ENCODE peak calls at places on chromosomes 7 and 10, in seven cellular contexts. Q is HFF-Myc, B is PC-9, D is AG08396, F is GM20000, Z is cerebellar nuclear complex, T is left colon. I is an unnamed sample.

GRCh38 chr10:121597504-121598241 is 571 bp downstream of the FGFR2 start:
- DNase-seq in B (no peak), T (no peak), Z (no peak), D (no peak), Q (no peak), F (peak; percentile 46), I (peak; percentile 28)

GRCh38 chr7:4129481-4130122 is 552.5 kb upstream of the FOXK1 start:
- DNase-seq in Q (no peak), T (no peak), B (no peak), F (no peak), D (no peak), Z (peak; percentile 15), I (no peak)

GRCh38 chr10:84329094-84329611 is 764 bp downstream of the CCSER2 start:
- DNase-seq in F (peak; percentile 56), Q (no peak), B (no peak), T (peak; percentile 42), D (peak; percentile 34), Z (no peak), I (peak; percentile 39)

GRCh38 chr10:6669269-6669859 is 89.3 kb upstream of the PRKCQ start:
- DNase-seq in D (peak; percentile 40), Q (peak; percentile 37), Z (no peak), B (no peak), T (no peak), F (peak; percentile 32), I (no peak)

GRCh38 chr7:151313857-151314256 is 27.8 kb upstream of the NUB1 start:
- DNase-seq in F (no peak), T (no peak), Q (no peak), D (peak; percentile 57), Z (no peak), B (no peak), I (peak; percentile 88)

GRCh38 chr10:16649757-16650156 is 128.1 kb upstream of the C1QL3 start:
- DNase-seq in Z (no peak), F (no peak), D (no peak), B (no peak), T (no peak), Q (no peak), I (no peak)

GRCh38 chr10:114545071-114545470 is 113.0 kb downstream of the ABLIM1 start:
- DNase-seq in D (no peak), F (no peak), Q (no peak), Z (peak; percentile 88), B (peak; percentile 56), T (no peak), I (no peak)

GRCh38 chr7:39754326-39755120 is 131.2 kb downstream of the RALA start:
- DNase-seq in F (no peak), Q (no peak), D (peak; percentile 66), Z (no peak), T (no peak), B (no peak), I (no peak)

GRCh38 chr7:16669581-16669980 is 23.6 kb downstream of the BZW2 start:
- DNase-seq in D (no peak), Q (no peak), F (no peak), B (no peak), T (no peak), Z (no peak), I (no peak)

GRCh38 chr7:155360495-155361362 is 63.1 kb downstream of the INSIG1 start:
- DNase-seq in Q (no peak), T (no peak), D (no peak), B (no peak), Z (no peak), F (no peak), I (no peak)

GRCh38 chr10:19652750-19653149 is 163.5 kb upstream of the PLXDC2 start:
- DNase-seq in Z (no peak), Q (no peak), T (no peak), B (no peak), D (no peak), F (no peak), I (no peak)

GRCh38 chr7:28520074-28521015 is 108.0 kb downstream of the CREB5 start:
- DNase-seq in D (no peak), T (no peak), B (no peak), Z (no peak), Q (no peak), F (no peak), I (no peak)

GRCh38 chr10:106952033-106952432 is 212.5 kb downstream of the SORCS1 start:
- DNase-seq in B (no peak), Q (no peak), D (no peak), F (no peak), T (no peak), Z (no peak), I (no peak)